ENCODE peak calls at places on chromosomes 6 and 20, in four cellular contexts. E is OCI-LY7, S is fibroblast of lung, L is neural progenitor cell. Y is an unnamed sample.

GRCh38 chr6:105839266-105839665 is 246.9 kb upstream of the PRDM1 start:
- DNase-seq in E (no peak), S (no peak), L (no peak), Y (no peak)

GRCh38 chr6:22819209-22819608 is 249.8 kb downstream of the HDGFL1 start:
- DNase-seq in E (no peak), S (no peak), L (no peak), Y (no peak)

GRCh38 chr6:75317503-75318206 is 33.1 kb upstream of the TMEM30A start:
- DNase-seq in E (no peak), S (no peak), L (no peak), Y (no peak)

GRCh38 chr6:166420351-166420750 is 37.6 kb upstream of the MPC1 start:
- DNase-seq in E (no peak), S (peak; percentile 44), L (no peak), Y (no peak)

GRCh38 chr6:112691289-112691688 is 344.2 kb downstream of the RFPL4B start:
- DNase-seq in E (no peak), S (peak; percentile 91), L (no peak), Y (no peak)

GRCh38 chr20:8132015-8132631 is at the start of gene PLCB1:
- DNase-seq in E (peak; percentile 91), S (peak; percentile 83), L (peak; percentile 95), Y (peak; percentile 80)

GRCh38 chr20:58907481-58908137 is 55.1 kb downstream of the GNAS start:
- DNase-seq in E (peak; percentile 98), S (peak; percentile 100), L (no peak), Y (peak; percentile 89)

GRCh38 chr6:128275030-128275429 is 245.4 kb downstream of the PTPRK start:
- DNase-seq in E (no peak), S (peak; percentile 48), L (no peak), Y (no peak)

GRCh38 chr6:109695468-109695867 is 4.4 kb downstream of the FIG4 start:
- DNase-seq in E (peak; percentile 53), S (peak; percentile 15), L (peak; percentile 15), Y (no peak)

GRCh38 chr20:35297153-35297552 is 4.9 kb upstream of the FAM83C start:
- DNase-seq in E (no peak), S (no peak), L (no peak), Y (no peak)

GRCh38 chr6:101516553-101516952 is 123.0 kb downstream of the GRIK2 start:
- DNase-seq in E (no peak), S (no peak), L (no peak), Y (no peak)

GRCh38 chr6:312704-313485 is 20.6 kb downstream of the DUSP22 start:
- DNase-seq in E (peak; percentile 63), S (no peak), L (no peak), Y (no peak)

GRCh38 chr6:3879194-3879952 is 30.2 kb downstream of the FAM50B start:
- DNase-seq in E (no peak), S (no peak), L (no peak), Y (peak; percentile 6)

GRCh38 chr6:11650297-11650696 is 112.7 kb downstream of the TMEM170B start:
- DNase-seq in E (no peak), S (peak; percentile 48), L (peak; percentile 90), Y (no peak)

GRCh38 chr20:36462440-36463211 is 78.7 kb upstream of the MYL9 start:
- DNase-seq in E (peak; percentile 49), S (peak; percentile 55), L (peak; percentile 51), Y (no peak)

GRCh38 chr6:109237082-109237985 is 142.0 kb downstream of the CEP57L1 start:
- DNase-seq in E (no peak), S (no peak), L (no peak), Y (no peak)

GRCh38 chr20:61726979-61727378 is 338.7 kb downstream of the TAF4 start:
- DNase-seq in E (no peak), S (no peak), L (no peak), Y (no peak)

GRCh38 chr6:112911949-112912348 is 564.8 kb downstream of the RFPL4B start:
- DNase-seq in E (no peak), S (peak; percentile 18), L (no peak), Y (no peak)

GRCh38 chr6:36336779-36337194 is at the start of gene BNIP5:
- DNase-seq in E (no peak), S (no peak), L (no peak), Y (peak; percentile 56)

DNA sequence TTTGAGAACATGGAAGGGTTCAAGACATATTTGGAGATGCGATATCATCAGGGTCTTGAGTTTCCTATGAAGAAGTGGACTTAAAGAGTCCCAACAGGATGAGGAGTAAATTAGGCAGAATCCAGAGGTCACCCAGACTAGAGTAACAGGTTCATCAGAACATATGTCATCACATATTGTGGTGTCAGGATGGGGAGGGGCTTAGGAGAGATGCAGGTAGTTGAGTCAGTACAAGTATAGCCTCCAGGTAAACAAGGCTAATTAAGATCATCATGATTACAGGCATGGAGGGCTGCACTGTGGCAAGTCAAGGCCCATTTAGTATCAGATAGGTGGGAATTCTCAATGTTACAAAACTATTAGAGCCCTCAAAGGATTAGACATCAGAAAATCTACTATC is 90.1 kb upstream of the PAK5 start:
- DNase-seq in E (no peak), S (no peak), L (no peak), Y (no peak)
- TF ChIP-seq CTCF in E (no peak), S (no peak), L (no peak), Y (no peak)

GRCh38 chr6:39892490-39893129 is 41.7 kb downstream of the MOCS1 start:
- DNase-seq in E (peak; percentile 48), S (peak; percentile 75), L (peak; percentile 72), Y (peak; percentile 83)
- TF ChIP-seq CTCF in E (peak; percentile 82), S (peak; percentile 91), L (peak; percentile 81), Y (peak; percentile 98)

GRCh38 chr6:6411115-6411514 is 90.7 kb upstream of the F13A1 start:
- DNase-seq in E (no peak), S (no peak), L (no peak), Y (no peak)
- TF ChIP-seq CTCF in E (no peak), S (no peak), L (no peak), Y (no peak)

GRCh38 chr20:38601216-38602184 is at the start of gene ARHGAP40:
- DNase-seq in E (no peak), S (no peak), L (peak; percentile 51), Y (peak; percentile 29)
- TF ChIP-seq CTCF in E (no peak), S (no peak), L (peak; percentile 34), Y (peak; percentile 33)

Y was measured in WERI-Rb-1.